ENCODE peak calls at places on chromosomes 4 and X, in four cellular contexts. B is activated T-cell treated with anti-CD3 and anti-CD28 coated beads, Interleukin-2, amount 50 U/mL, for 72 hours; H is AG08396; Z is NCI-H510A treated with DMSO at 0.1 percent for 48 hours. A is an unnamed sample.
A peak's percentile ranks its signal among the peaks of the same experiment; 100 is the strongest.

GRCh38 chrX:10832103-10832502 is 211.7 kb upstream of the MID1 start:
- DNase-seq in B (no peak), H (no peak), Z (no peak), A (peak; percentile 19)

GRCh38 chrX:63526863-63527262 is 175.7 kb upstream of the SPIN4 start:
- DNase-seq in B (no peak), H (no peak), Z (no peak), A (no peak)

GRCh38 chr4:81490761-81491160 is 19.1 kb upstream of the RASGEF1B start:
- DNase-seq in B (no peak), H (no peak), Z (no peak), A (no peak)

GRCh38 chr4:20378181-20378580 is 126.5 kb downstream of the SLIT2 start:
- DNase-seq in B (no peak), H (no peak), Z (no peak), A (no peak)

GRCh38 chr4:153538408-153539057 is 72.4 kb downstream of the TMEM131L start:
- DNase-seq in B (no peak), H (peak; percentile 57), Z (no peak), A (no peak)

GRCh38 chrX:37825225-37825842 is 22.0 kb downstream of the DYNLT3 start:
- DNase-seq in B (peak; percentile 50), H (peak; percentile 35), Z (peak; percentile 33), A (peak; percentile 7)

GRCh38 chr4:108971473-108971872 is 208.6 kb upstream of the ETNPPL start:
- DNase-seq in B (no peak), H (no peak), Z (no peak), A (no peak)

GRCh38 chr4:119227690-119228089 is 15.2 kb downstream of the USP53 start:
- DNase-seq in B (no peak), H (no peak), Z (no peak), A (no peak)

GRCh38 chrX:630922-631496 is 418 bp downstream of the SHOX start:
- DNase-seq in B (no peak), H (no peak), Z (no peak), A (no peak)

GRCh38 chr4:40232610-40233009 is 35.8 kb downstream of the RHOH start:
- DNase-seq in B (no peak), H (no peak), Z (no peak), A (no peak)

GRCh38 chrX:131040781-131041180 is 17.4 kb upstream of the ARHGAP36 start:
- DNase-seq in B (no peak), H (no peak), Z (no peak), A (no peak)

GRCh38 chrX:137033774-137034507 is at the start of gene GPR101:
- DNase-seq in B (peak; percentile 20), H (no peak), Z (no peak), A (peak; percentile 23)

GRCh38 chr4:155818639-155819038 is 47.4 kb downstream of the ASIC5 start:
- DNase-seq in B (no peak), H (no peak), Z (no peak), A (no peak)

GRCh38 chr4:90572996-90573395 is 445.8 kb downstream of the CCSER1 start:
- DNase-seq in B (no peak), H (no peak), Z (no peak), A (no peak)

GRCh38 chr4:187046471-187046870 is 322.8 kb upstream of the FAT1 start:
- DNase-seq in B (no peak), H (no peak), Z (no peak), A (no peak)

A was measured in NCI-H146.